ENCODE peak calls at places on chromosomes 5 and 9, in five cellular contexts. Q, F, B, M and X are unnamed samples.

GRCh38 chr9:4617752-4618151 is 44.3 kb upstream of the PLPP6 start:
- DNase-seq in Q (no peak), B (no peak), F (no peak), M (no peak), X (no peak)

GRCh38 chr5:89313804-89314588 is 431.0 kb upstream of the MEF2C start:
- DNase-seq in Q (no peak), M (no peak), B (no peak), F (no peak), X (no peak)

GRCh38 chr9:69380301-69380700 is 55.3 kb downstream of the ENTREP1 start:
- DNase-seq in Q (no peak), M (no peak), B (no peak), F (no peak), X (no peak)

GRCh38 chr9:95446259-95446658 is 70.5 kb downstream of the PTCH1 start:
- DNase-seq in M (no peak), B (no peak), Q (no peak), F (no peak), X (no peak)

GRCh38 chr9:126524353-126525077 is 89.2 kb upstream of the LMX1B start:
- DNase-seq in Q (no peak), B (no peak), M (no peak), F (no peak), X (no peak)

GRCh38 chr5:116572375-116573278 is 2.0 kb downstream of the SEMA6A start:
- DNase-seq in M (peak; percentile 8), Q (no peak), F (no peak), B (no peak), X (no peak)

GRCh38 chr5:24407486-24407885 is 237.3 kb downstream of the CDH10 start:
- DNase-seq in M (no peak), F (no peak), B (no peak), Q (no peak), X (no peak)

GRCh38 chr9:98134702-98135557 is 15.9 kb upstream of the TRIM14 start:
- DNase-seq in Q (no peak), B (no peak), F (no peak), M (no peak), X (no peak)

GRCh38 chr5:138467711-138468132 is 2.4 kb downstream of the EGR1 start:
- DNase-seq in M (no peak), B (no peak), F (no peak), Q (no peak), X (no peak)